ENCODE peak calls at places on chromosomes 4 and X, in seven cellular contexts. M, S, Z, L, C, T and N are unnamed samples.

GRCh38 chr4:143355540-143356217 is 19.0 kb downstream of the GAB1 start:
- DNase-seq in M (no peak), S (no peak), Z (no peak), L (no peak), C (no peak), T (no peak), N (no peak)

GRCh38 chr4:147842573-147842972 is 110.7 kb downstream of the ARHGAP10 start:
- DNase-seq in M (no peak), S (no peak), Z (no peak), L (no peak), C (no peak), T (no peak), N (no peak)

GRCh38 chrX:9907645-9908387 is 59.3 kb upstream of the CLDN34 start:
- DNase-seq in M (no peak), S (no peak), Z (no peak), L (no peak), C (no peak), T (no peak), N (no peak)

GRCh38 chrX:72030431-72030830 is 101.3 kb downstream of the RTL5 start:
- DNase-seq in M (peak; percentile 15), S (no peak), Z (no peak), L (no peak), C (no peak), T (no peak), N (no peak)

GRCh38 chr4:155434904-155435303 is 58.1 kb upstream of the MAP9 start:
- DNase-seq in M (no peak), S (no peak), Z (no peak), L (no peak), C (no peak), T (no peak), N (no peak)

GRCh38 chr4:154626793-154627484 is 14.5 kb upstream of the FGG start:
- DNase-seq in M (peak; percentile 50), S (peak; percentile 39), Z (no peak), L (no peak), C (no peak), T (peak; percentile 66), N (no peak)

GRCh38 chr4:38368612-38369011 is 295.4 kb upstream of the KLF3 start:
- DNase-seq in M (no peak), S (no peak), Z (no peak), L (no peak), C (no peak), T (no peak), N (no peak)

GRCh38 chrX:16946971-16947562 is 609 bp downstream of the REPS2 start:
- DNase-seq in M (no peak), S (no peak), Z (no peak), L (no peak), C (no peak), T (no peak), N (no peak)

GRCh38 chr4:98468744-98469143 is 189.7 kb downstream of the TSPAN5 start:
- DNase-seq in M (no peak), S (no peak), Z (no peak), L (no peak), C (no peak), T (no peak), N (no peak)

GRCh38 chrX:24777660-24778059 is 83.9 kb downstream of the POLA1 start:
- DNase-seq in M (no peak), S (no peak), Z (no peak), L (no peak), C (no peak), T (no peak), N (no peak)

GRCh38 chr4:65661469-65661868 is 8.8 kb downstream of the EPHA5 start:
- DNase-seq in M (no peak), S (no peak), Z (no peak), L (peak; percentile 83), C (no peak), T (no peak), N (no peak)

GRCh38 chrX:829145-829544 is 198.6 kb downstream of the SHOX start:
- DNase-seq in M (no peak), S (no peak), Z (no peak), L (no peak), C (no peak), T (no peak), N (no peak)

GRCh38 chr4:183716302-183716701 is 57.2 kb downstream of the TRAPPC11 start:
- DNase-seq in M (no peak), S (no peak), Z (no peak), L (no peak), C (no peak), T (no peak), N (no peak)